ENCODE peak calls at places on chromosomes 16 and 17, in six cellular contexts. D, T, R, O, H and Q are unnamed samples.

GRCh38 chr16:50316102-50316847 is 49.9 kb downstream of the ADCY7 start:
- DNase-seq in D (no peak), T (no peak), R (no peak), O (no peak), H (no peak), Q (no peak)

GRCh38 chr17:17059301-17059890 is 17.1 kb downstream of the MPRIP start:
- DNase-seq in D (no peak), T (no peak), R (no peak), O (no peak), H (no peak), Q (peak)

GRCh38 chr17:66276328-66276937 is 26.0 kb upstream of the PRKCA start:
- DNase-seq in D (peak), T (no peak), R (no peak), O (peak), H (no peak), Q (no peak)

GRCh38 chr17:68709995-68710780 is 109.0 kb upstream of the FAM20A start:
- DNase-seq in D (peak), T (no peak), R (no peak), O (no peak), H (no peak), Q (no peak)

GRCh38 chr17:76540381-76541300 is 797 bp downstream of the PRCD start:
- DNase-seq in D (peak), T (peak), R (no peak), O (peak), H (peak), Q (peak)

GRCh38 chr16:17784073-17784472 is 313.3 kb upstream of the XYLT1 start:
- DNase-seq in D (peak), T (no peak), R (no peak), O (peak), H (no peak), Q (no peak)

GRCh38 chr16:61929801-61930200 is 106.4 kb downstream of the CDH8 start:
- DNase-seq in D (no peak), T (no peak), R (no peak), O (no peak), H (no peak), Q (no peak)

GRCh38 chr16:57899771-57900661 is 70.9 kb downstream of the CNGB1 start:
- DNase-seq in D (peak), T (peak), R (peak), O (peak), H (peak), Q (peak)

GRCh38 chr16:48434653-48435318 is 49.6 kb upstream of the SIAH1 start:
- DNase-seq in D (peak), T (no peak), R (no peak), O (peak), H (no peak), Q (no peak)

GRCh38 chr16:2500937-2501750 is 12.6 kb upstream of the ATP6V0C start:
- DNase-seq in D (peak), T (peak), R (peak), O (peak), H (peak), Q (peak)

GRCh38 chr17:17445925-17446665 is 30.7 kb upstream of the MED9 start:
- DNase-seq in D (peak), T (peak), R (no peak), O (peak), H (peak), Q (peak)

GRCh38 chr16:6047325-6047724 is 949.7 kb upstream of the EEF2KMT start:
- DNase-seq in D (no peak), T (no peak), R (no peak), O (no peak), H (no peak), Q (no peak)

GRCh38 chr17:64694207-64694606 is 32.1 kb upstream of the SMURF2 start:
- DNase-seq in D (peak), T (peak), R (no peak), O (peak), H (peak), Q (peak)

GRCh38 chr16:30774367-30775130 is 12.4 kb downstream of the RNF40 start:
- DNase-seq in D (no peak), T (no peak), R (no peak), O (no peak), H (no peak), Q (no peak)

GRCh38 chr17:38604479-38605229 is 1.1 kb downstream of the SRCIN1 start:
- DNase-seq in D (no peak), T (peak), R (no peak), O (no peak), H (no peak), Q (no peak)

GRCh38 chr16:63695347-63695746 is 1426.5 kb downstream of the CDH11 start:
- DNase-seq in D (no peak), T (no peak), R (no peak), O (no peak), H (no peak), Q (no peak)

GRCh38 chr16:88938933-88939813 is 37.8 kb downstream of the CBFA2T3 start:
- DNase-seq in D (no peak), T (no peak), R (no peak), O (no peak), H (no peak), Q (no peak)

GRCh38 chr16:65281636-65282035 is 159.8 kb upstream of the CDH11 start:
- DNase-seq in D (no peak), T (no peak), R (no peak), O (no peak), H (no peak), Q (no peak)

GRCh38 chr16:88264641-88265285 is 118.0 kb upstream of the ZNF469 start:
- DNase-seq in D (peak), T (peak), R (peak), O (peak), H (peak), Q (peak)

GRCh38 chr17:17978481-17979424 is 6.1 kb downstream of the DRC3 start:
- DNase-seq in D (no peak), T (no peak), R (no peak), O (no peak), H (no peak), Q (no peak)

GRCh38 chr17:80892900-80893603 is 98.6 kb upstream of the CHMP6 start:
- DNase-seq in D (peak), T (peak), R (peak), O (peak), H (no peak), Q (no peak)

GRCh38 chr16:75257886-75258806 is 6.7 kb upstream of the BCAR1 start:
- DNase-seq in D (no peak), T (peak), R (no peak), O (no peak), H (no peak), Q (no peak)

GRCh38 chr17:4527552-4527951 is 27.6 kb downstream of the MYBBP1A start:
- DNase-seq in D (no peak), T (no peak), R (no peak), O (no peak), H (no peak), Q (no peak)

GRCh38 chr17:41652461-41652960 is 28.1 kb upstream of the KRT17 start:
- DNase-seq in D (no peak), T (peak), R (no peak), O (no peak), H (no peak), Q (no peak)

GRCh38 chr17:74453665-74454196 is 12.7 kb upstream of the CD300A start:
- DNase-seq in D (no peak), T (no peak), R (no peak), O (no peak), H (no peak), Q (peak)

GRCh38 chr17:10304758-10305300 is 68.0 kb downstream of the MYH13 start:
- DNase-seq in D (no peak), T (no peak), R (no peak), O (no peak), H (no peak), Q (no peak)

GRCh38 chr17:10311131-10311530 is 61.7 kb downstream of the MYH13 start:
- DNase-seq in D (no peak), T (no peak), R (no peak), O (no peak), H (no peak), Q (no peak)

GRCh38 chr17:10309003-10309974 is 63.5 kb downstream of the MYH13 start:
- DNase-seq in D (no peak), T (no peak), R (no peak), O (no peak), H (no peak), Q (no peak)

GRCh38 chr17:10305336-10306096 is 67.3 kb downstream of the MYH13 start:
- DNase-seq in D (no peak), T (no peak), R (no peak), O (no peak), H (no peak), Q (no peak)
- H3K4me3 ChIP-seq in D (no peak), T (no peak), R (no peak), O (no peak), H (no peak), Q (no peak)

GRCh38 chr16:15434079-15434424 is 336 bp upstream of the BMERB1 start:
- DNase-seq in D (no peak), T (no peak), R (no peak), O (no peak), H (no peak), Q (no peak)

GRCh38 chr16:15435216-15435864 is 952 bp downstream of the BMERB1 start:
- DNase-seq in D (no peak), T (no peak), R (no peak), O (peak), H (no peak), Q (no peak)

GRCh38 chr16:15439102-15439501 is 4.7 kb downstream of the BMERB1 start:
- DNase-seq in D (no peak), T (no peak), R (no peak), O (no peak), H (no peak), Q (no peak)

DNA sequence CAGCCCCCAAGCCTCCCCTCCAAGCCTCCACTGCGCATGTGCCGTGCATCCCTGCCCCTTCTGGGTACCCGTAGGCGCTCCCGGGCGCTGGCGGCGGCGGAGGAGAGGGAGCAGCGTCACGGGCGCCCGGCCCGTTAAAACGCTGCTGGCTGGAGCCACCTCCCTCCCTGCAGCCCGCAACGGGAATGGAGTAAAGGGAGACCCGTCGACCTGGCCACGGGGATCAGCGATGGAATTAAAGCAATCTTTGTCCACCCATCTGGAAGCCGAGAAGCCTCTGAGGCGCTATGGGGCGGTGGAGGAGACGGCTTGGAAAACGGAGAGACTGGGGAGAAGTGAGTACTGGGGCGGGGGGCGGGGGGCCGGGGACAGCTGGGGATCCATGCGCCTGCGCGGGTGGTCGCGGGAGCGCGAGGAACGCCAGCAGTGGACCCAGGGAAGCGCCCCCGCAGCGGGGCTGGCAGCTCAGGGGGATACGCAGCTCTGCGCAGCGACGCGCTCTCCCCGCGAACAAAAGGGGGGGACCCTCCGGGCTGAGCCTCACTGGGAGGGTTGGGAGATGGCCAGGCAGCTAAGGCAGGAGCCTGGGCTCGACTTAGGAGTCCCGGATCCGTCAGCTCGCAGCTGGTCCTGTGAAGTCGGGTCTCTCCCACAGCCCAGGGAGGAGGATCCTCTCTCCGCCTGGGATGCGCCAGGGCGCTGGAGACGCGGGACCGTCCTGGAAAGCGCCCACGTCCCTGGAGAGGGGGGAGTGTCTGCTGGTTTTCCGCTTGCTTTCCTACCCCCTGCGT is at the start of gene BMERB1:
- DNase-seq in D (peak), T (peak), R (peak), O (peak), H (peak), Q (peak)
- H3K4me3 ChIP-seq in D (peak), T (peak), R (peak), O (peak), H (peak), Q (peak)

GRCh38 chr17:1997587-1998425 is 27.3 kb downstream of the RTN4RL1 start:
- DNase-seq in D (peak), T (no peak), R (no peak), O (no peak), H (no peak), Q (peak)
- H3K4me3 ChIP-seq in D (no peak), T (peak), R (no peak), O (peak), H (peak), Q (peak)

DNA sequence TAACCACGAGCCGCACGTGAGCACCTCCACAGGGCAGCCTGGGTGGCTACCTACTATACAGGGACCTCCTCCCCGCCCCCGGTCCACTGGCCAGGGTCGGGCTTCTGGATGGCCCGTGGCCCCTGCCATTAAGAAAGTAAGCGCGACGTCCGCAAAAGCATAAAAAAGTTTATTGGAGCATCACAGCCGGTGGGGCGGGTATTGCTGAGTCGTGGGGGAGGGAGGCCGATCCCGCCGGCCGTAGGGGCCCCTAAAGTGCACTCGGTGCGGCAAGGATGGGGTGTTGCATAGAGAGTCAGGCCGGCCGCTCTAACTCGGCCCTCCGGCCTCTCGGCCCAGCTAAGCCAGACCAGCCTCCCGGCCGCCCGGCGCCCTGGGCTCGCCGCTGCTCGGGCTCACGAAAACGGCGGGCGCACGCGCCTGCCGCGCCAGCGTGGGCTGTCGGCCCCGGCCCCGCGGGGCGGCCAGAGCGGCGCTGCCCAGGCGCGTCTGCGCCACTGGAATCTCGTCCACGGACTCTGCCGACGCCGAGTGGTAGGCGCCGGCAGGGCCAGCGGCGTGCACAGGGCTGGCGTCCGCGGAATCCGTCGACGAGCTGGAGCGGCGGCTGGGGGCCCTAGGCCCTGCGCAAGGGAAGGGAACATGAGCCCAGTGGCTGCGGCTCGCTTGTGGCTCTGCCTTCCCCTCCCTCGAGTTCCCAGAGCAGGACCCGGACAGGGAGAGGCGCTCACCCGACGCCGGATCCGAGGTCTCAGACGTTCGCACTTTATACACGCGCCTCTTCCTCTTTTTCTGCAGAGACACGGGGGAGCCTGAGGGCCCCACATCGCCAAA is 1.2 kb upstream of the TPPP3 start:
- DNase-seq in D (no peak), T (peak), R (no peak), O (no peak), H (no peak), Q (no peak)
- H3K4me3 ChIP-seq in D (no peak), T (peak), R (no peak), O (no peak), H (peak), Q (peak)

GRCh38 chr16:180101-180920 is at the start of gene HBQ1:
- DNase-seq in D (no peak), T (no peak), R (no peak), O (peak), H (no peak), Q (no peak)
- H3K4me3 ChIP-seq in D (peak), T (peak), R (peak), O (peak), H (peak), Q (no peak)

GRCh38 chr17:82298538-82299421 is 18.6 kb downstream of the CD7 start:
- DNase-seq in D (no peak), T (no peak), R (no peak), O (no peak), H (no peak), Q (no peak)
- H3K4me3 ChIP-seq in D (peak), T (peak), R (peak), O (peak), H (peak), Q (peak)

GRCh38 chr17:79023180-79023705 is 726 bp upstream of the C1QTNF1 start:
- DNase-seq in D (no peak), T (peak), R (no peak), O (no peak), H (no peak), Q (no peak)
- H3K4me3 ChIP-seq in D (no peak), T (peak), R (no peak), O (peak), H (no peak), Q (peak)